ENCODE peak calls at places on chromosome 1, in five cellular contexts. F, E, I, M and Q are unnamed samples.

GRCh38 chr1:21149430-21149861 is 27.3 kb downstream of the EIF4G3 start:
- DNase-seq in F (peak; percentile 42), M (no peak), I (peak; percentile 51), E (no peak), Q (peak; percentile 71)

GRCh38 chr1:187985145-187985896 is 1156.6 kb downstream of the PLA2G4A start:
- DNase-seq in E (no peak), I (no peak), M (no peak), F (no peak), Q (no peak)

GRCh38 chr1:224182057-224182865 is 779 bp upstream of the DEGS1 start:
- DNase-seq in M (no peak), E (no peak), I (no peak), F (no peak), Q (no peak)

GRCh38 chr1:219123041-219123440 is 50.6 kb upstream of the LYPLAL1 start:
- DNase-seq in F (peak; percentile 26), E (no peak), M (no peak), I (no peak), Q (peak; percentile 14)

GRCh38 chr1:11281518-11282331 is 8.7 kb downstream of the UBIAD1 start:
- DNase-seq in F (no peak), E (no peak), I (peak; percentile 48), M (no peak), Q (peak; percentile 33)

GRCh38 chr1:157966034-157966671 is 27.3 kb upstream of the KIRREL1 start:
- DNase-seq in I (no peak), E (no peak), F (peak; percentile 75), M (no peak), Q (peak; percentile 39)

GRCh38 chr1:86156571-86157455 is at the start of gene COL24A1:
- DNase-seq in F (peak; percentile 65), I (no peak), M (no peak), E (peak; percentile 52), Q (peak; percentile 35)

GRCh38 chr1:155880856-155881255 is 21.5 kb downstream of the SYT11 start:
- DNase-seq in M (no peak), I (no peak), F (no peak), E (no peak), Q (no peak)

GRCh38 chr1:110555807-110556470 is 37.0 kb upstream of the KCNA10 start:
- DNase-seq in I (no peak), M (peak; percentile 25), F (no peak), E (no peak), Q (no peak)

GRCh38 chr1:84735483-84735882 is 45.2 kb upstream of the SSX2IP start:
- DNase-seq in E (no peak), M (no peak), I (no peak), F (no peak), Q (peak; percentile 29)